ENCODE peak calls at places on chromosomes 1 and 21, in six cellular contexts. V, J, R, N, K and P are unnamed samples.

GRCh38 chr1:158177705-158178450 is 2.8 kb upstream of the CD1D start:
- DNase-seq in R (no peak), V (peak; percentile 36), J (no peak), N (peak; percentile 97), K (peak; percentile 21), P (peak; percentile 86)

GRCh38 chr1:184759651-184760050 is 5.0 kb upstream of the EDEM3 start:
- DNase-seq in R (no peak), N (no peak), J (no peak), K (no peak), V (no peak), P (no peak)

GRCh38 chr1:6491966-6492365 is 499 bp upstream of the PLEKHG5 start:
- DNase-seq in V (no peak), N (no peak), R (no peak), K (no peak), J (no peak), P (no peak)

GRCh38 chr1:223770621-223771315 is 58.4 kb downstream of the CAPN2 start:
- DNase-seq in R (no peak), N (no peak), V (no peak), K (no peak), J (no peak), P (no peak)

GRCh38 chr1:26181586-26182371 is 4.5 kb downstream of the CNKSR1 start:
- DNase-seq in R (no peak), K (no peak), V (no peak), N (no peak), J (no peak), P (no peak)

GRCh38 chr1:43509740-43510375 is 20.8 kb upstream of the PTPRF start:
- DNase-seq in R (no peak), N (no peak), J (no peak), K (no peak), V (no peak), P (no peak)

GRCh38 chr21:34530264-34530663 is 18.3 kb upstream of the KCNE1 start:
- DNase-seq in R (no peak), V (no peak), J (no peak), N (no peak), K (no peak), P (no peak)

GRCh38 chr1:38209986-38210385 is 163.4 kb upstream of the POU3F1 start:
- DNase-seq in J (no peak), N (no peak), R (peak; percentile 18), K (no peak), V (no peak), P (no peak)

GRCh38 chr21:15472641-15473040 is 257.1 kb upstream of the USP25 start:
- DNase-seq in V (no peak), K (no peak), J (no peak), N (no peak), R (no peak), P (no peak)

GRCh38 chr1:65264197-65264929 is 45.0 kb upstream of the DNAJC6 start:
- DNase-seq in K (peak; percentile 30), V (no peak), N (no peak), J (no peak), R (no peak), P (peak; percentile 83)

GRCh38 chr1:3902111-3902511 is 2.0 kb upstream of the C1orf174 start:
- DNase-seq in K (no peak), J (no peak), N (no peak), R (no peak), V (peak; percentile 59), P (no peak)

GRCh38 chr1:33460947-33461629 is 11.4 kb upstream of the ZSCAN20 start:
- DNase-seq in K (no peak), J (no peak), V (no peak), R (no peak), N (no peak), P (no peak)

GRCh38 chr1:11550664-11551283 is 71.8 kb downstream of the DISP3 start:
- DNase-seq in V (peak; percentile 60), K (no peak), J (no peak), N (no peak), R (no peak), P (peak; percentile 90)

GRCh38 chr1:91166106-91166712 is 144.4 kb upstream of the ZNF644 start:
- DNase-seq in K (peak; percentile 5), N (peak; percentile 52), R (peak; percentile 27), J (no peak), V (no peak), P (peak; percentile 84)

GRCh38 chr1:212440419-212440818 is 7.7 kb downstream of the NENF start:
- DNase-seq in J (no peak), V (no peak), N (no peak), R (no peak), K (no peak), P (no peak)

GRCh38 chr21:14991957-14992356 is 72.8 kb downstream of the NRIP1 start:
- DNase-seq in K (no peak), N (no peak), J (no peak), V (no peak), R (no peak), P (no peak)

GRCh38 chr21:25999935-26000582 is 170.5 kb downstream of the APP start:
- DNase-seq in N (no peak), R (no peak), K (no peak), J (peak; percentile 1), V (peak; percentile 42), P (no peak)

GRCh38 chr21:46180079-46180722 is 4.1 kb downstream of the SPATC1L start:
- DNase-seq in R (no peak), J (no peak), V (no peak), N (no peak), K (no peak), P (no peak)

GRCh38 chr1:39214021-39214713 is 9.7 kb downstream of the MACF1 start:
- DNase-seq in R (no peak), J (no peak), K (peak; percentile 57), N (no peak), V (no peak), P (peak; percentile 78)

GRCh38 chr1:89605692-89606091 is 27.2 kb upstream of the LRRC8C start:
- DNase-seq in N (no peak), K (no peak), R (no peak), J (no peak), V (no peak), P (no peak)

GRCh38 chr1:119682141-119682540 is 29.6 kb upstream of the PHGDH start:
- DNase-seq in J (no peak), R (no peak), K (no peak), N (no peak), V (no peak), P (no peak)

GRCh38 chr1:10387611-10388386 is 11.1 kb upstream of the PGD start:
- DNase-seq in V (no peak), N (no peak), R (no peak), J (no peak), K (no peak), P (peak; percentile 55)

GRCh38 chr1:202618387-202619022 is 91.7 kb downstream of the SYT2 start:
- DNase-seq in V (peak; percentile 20), J (no peak), R (no peak), N (no peak), K (no peak), P (peak; percentile 58)

GRCh38 chr1:176691251-176692228 is 228.6 kb downstream of the PAPPA2 start:
- DNase-seq in R (peak; percentile 86), J (no peak), N (peak; percentile 55), K (no peak), V (no peak), P (peak; percentile 78)

GRCh38 chr1:33004628-33005027 is 32.1 kb downstream of the AK2 start:
- DNase-seq in K (no peak), N (no peak), R (no peak), V (no peak), J (no peak), P (no peak)

GRCh38 chr1:243249214-243249613 is 5.9 kb downstream of the CEP170 start:
- DNase-seq in N (no peak), R (no peak), V (no peak), K (no peak), J (no peak), P (no peak)

GRCh38 chr1:27581823-27582243 is 22.1 kb downstream of the AHDC1 start:
- DNase-seq in N (peak; percentile 88), K (no peak), V (no peak), R (no peak), J (no peak), P (no peak)

GRCh38 chr21:46156378-46156645 is 933 bp upstream of the FTCD start:
- DNase-seq in J (no peak), V (no peak), N (no peak), R (no peak), K (no peak), P (no peak)

GRCh38 chr1:245489838-245490237 is 335.1 kb downstream of the KIF26B start:
- DNase-seq in N (no peak), R (no peak), K (no peak), V (no peak), J (no peak), P (no peak)

GRCh38 chr1:44733365-44733764 is 2.4 kb upstream of the RNU5D-1 start:
- DNase-seq in K (no peak), J (no peak), N (no peak), R (no peak), V (no peak), P (no peak)

GRCh38 chr1:220498188-220498587 is 29.7 kb upstream of the MARK1 start:
- DNase-seq in J (no peak), V (no peak), K (no peak), N (no peak), R (no peak), P (no peak)

GRCh38 chr1:186112280-186112679 is 262.8 kb downstream of the TPR start:
- DNase-seq in R (no peak), K (no peak), N (no peak), V (no peak), J (no peak), P (peak; percentile 71)